ENCODE peak calls at places on chromosome 19, in eight cellular contexts. One of them, this sample, is unnamed.

GRCh38 chr19:52963229-52963760 is 614 bp upstream of the ZNF816 start:
- DNase-seq in NCI-H774: no peak
- DNase-seq in stimulated activated CD8-positive, alpha-beta memory T cell treated with anti-CD3 and anti-CD28 coated beads, Interleukin-4, amount 100 ng/mL, for 1 hour: no peak
- DNase-seq in kidney epithelial cell: no peak
- DNase-seq in NCI-H1092: no peak
- DNase-seq in central memory CD8-positive, alpha-beta T cell: no peak
- DNase-seq in activated T-cell treated with anti-CD3 and anti-CD28 coated beads for 1 hour: no peak
- DNase-seq in A549: no peak
- DNase-seq in this sample: no peak

GRCh38 chr19:47540748-47541147 is 25.9 kb upstream of the NAPA start:
- DNase-seq in A549: peak
- DNase-seq in NCI-H774: no peak
- DNase-seq in activated T-cell treated with anti-CD3 and anti-CD28 coated beads for 1 hour: no peak
- DNase-seq in stimulated activated CD8-positive, alpha-beta memory T cell treated with anti-CD3 and anti-CD28 coated beads, Interleukin-4, amount 100 ng/mL, for 1 hour: no peak
- DNase-seq in central memory CD8-positive, alpha-beta T cell: no peak
- DNase-seq in NCI-H1092: no peak
- DNase-seq in kidney epithelial cell: no peak
- DNase-seq in this sample: peak

GRCh38 chr19:19321143-19321577 is 531 bp downstream of the MAU2 start:
- DNase-seq in A549: peak
- DNase-seq in kidney epithelial cell: no peak
- DNase-seq in activated T-cell treated with anti-CD3 and anti-CD28 coated beads for 1 hour: no peak
- DNase-seq in central memory CD8-positive, alpha-beta T cell: no peak
- DNase-seq in stimulated activated CD8-positive, alpha-beta memory T cell treated with anti-CD3 and anti-CD28 coated beads, Interleukin-4, amount 100 ng/mL, for 1 hour: no peak
- DNase-seq in NCI-H1092: no peak
- DNase-seq in NCI-H774: no peak
- DNase-seq in this sample: no peak

GRCh38 chr19:14476663-14477401 is 1.7 kb upstream of the PTGER1 start:
- DNase-seq in NCI-H1092: no peak
- DNase-seq in A549: peak
- DNase-seq in stimulated activated CD8-positive, alpha-beta memory T cell treated with anti-CD3 and anti-CD28 coated beads, Interleukin-4, amount 100 ng/mL, for 1 hour: peak
- DNase-seq in activated T-cell treated with anti-CD3 and anti-CD28 coated beads for 1 hour: no peak
- DNase-seq in kidney epithelial cell: peak
- DNase-seq in central memory CD8-positive, alpha-beta T cell: peak
- DNase-seq in NCI-H774: no peak
- DNase-seq in this sample: peak

GRCh38 chr19:15253513-15253912 is 21.3 kb upstream of the EPHX3 start:
- DNase-seq in NCI-H1092: no peak
- DNase-seq in A549: no peak
- DNase-seq in stimulated activated CD8-positive, alpha-beta memory T cell treated with anti-CD3 and anti-CD28 coated beads, Interleukin-4, amount 100 ng/mL, for 1 hour: no peak
- DNase-seq in NCI-H774: no peak
- DNase-seq in activated T-cell treated with anti-CD3 and anti-CD28 coated beads for 1 hour: no peak
- DNase-seq in kidney epithelial cell: no peak
- DNase-seq in central memory CD8-positive, alpha-beta T cell: no peak
- DNase-seq in this sample: no peak

GRCh38 chr19:39177110-39177699 is 19.6 kb upstream of the NCCRP1 start:
- DNase-seq in central memory CD8-positive, alpha-beta T cell: no peak
- DNase-seq in activated T-cell treated with anti-CD3 and anti-CD28 coated beads for 1 hour: no peak
- DNase-seq in A549: no peak
- DNase-seq in NCI-H1092: no peak
- DNase-seq in NCI-H774: no peak
- DNase-seq in kidney epithelial cell: no peak
- DNase-seq in stimulated activated CD8-positive, alpha-beta memory T cell treated with anti-CD3 and anti-CD28 coated beads, Interleukin-4, amount 100 ng/mL, for 1 hour: no peak
- DNase-seq in this sample: no peak

GRCh38 chr19:55836340-55836739 is at the start of gene NLRP4:
- DNase-seq in NCI-H1092: no peak
- DNase-seq in kidney epithelial cell: no peak
- DNase-seq in activated T-cell treated with anti-CD3 and anti-CD28 coated beads for 1 hour: no peak
- DNase-seq in central memory CD8-positive, alpha-beta T cell: no peak
- DNase-seq in stimulated activated CD8-positive, alpha-beta memory T cell treated with anti-CD3 and anti-CD28 coated beads, Interleukin-4, amount 100 ng/mL, for 1 hour: no peak
- DNase-seq in A549: no peak
- DNase-seq in NCI-H774: peak
- DNase-seq in this sample: no peak

GRCh38 chr19:15971217-15971616 is 22.4 kb downstream of the OR10H4 start:
- DNase-seq in A549: no peak
- DNase-seq in kidney epithelial cell: no peak
- DNase-seq in activated T-cell treated with anti-CD3 and anti-CD28 coated beads for 1 hour: no peak
- DNase-seq in central memory CD8-positive, alpha-beta T cell: no peak
- DNase-seq in NCI-H1092: no peak
- DNase-seq in stimulated activated CD8-positive, alpha-beta memory T cell treated with anti-CD3 and anti-CD28 coated beads, Interleukin-4, amount 100 ng/mL, for 1 hour: no peak
- DNase-seq in NCI-H774: no peak
- DNase-seq in this sample: no peak

GRCh38 chr19:2732883-2733282 is 6.9 kb downstream of the SLC39A3 start:
- DNase-seq in NCI-H1092: no peak
- DNase-seq in stimulated activated CD8-positive, alpha-beta memory T cell treated with anti-CD3 and anti-CD28 coated beads, Interleukin-4, amount 100 ng/mL, for 1 hour: no peak
- DNase-seq in activated T-cell treated with anti-CD3 and anti-CD28 coated beads for 1 hour: no peak
- DNase-seq in central memory CD8-positive, alpha-beta T cell: no peak
- DNase-seq in A549: no peak
- DNase-seq in kidney epithelial cell: no peak
- DNase-seq in NCI-H774: no peak
- DNase-seq in this sample: no peak

GRCh38 chr19:42596391-42597071 is 1.8 kb upstream of the CEACAM8 start:
- DNase-seq in A549: peak
- DNase-seq in central memory CD8-positive, alpha-beta T cell: no peak
- DNase-seq in activated T-cell treated with anti-CD3 and anti-CD28 coated beads for 1 hour: peak
- DNase-seq in NCI-H774: no peak
- DNase-seq in kidney epithelial cell: no peak
- DNase-seq in NCI-H1092: no peak
- DNase-seq in stimulated activated CD8-positive, alpha-beta memory T cell treated with anti-CD3 and anti-CD28 coated beads, Interleukin-4, amount 100 ng/mL, for 1 hour: peak
- DNase-seq in this sample: no peak

GRCh38 chr19:15673176-15673654 is 328 bp downstream of the CYP4F12 start:
- DNase-seq in NCI-H774: no peak
- DNase-seq in A549: no peak
- DNase-seq in stimulated activated CD8-positive, alpha-beta memory T cell treated with anti-CD3 and anti-CD28 coated beads, Interleukin-4, amount 100 ng/mL, for 1 hour: no peak
- DNase-seq in central memory CD8-positive, alpha-beta T cell: no peak
- DNase-seq in activated T-cell treated with anti-CD3 and anti-CD28 coated beads for 1 hour: no peak
- DNase-seq in kidney epithelial cell: no peak
- DNase-seq in NCI-H1092: no peak
- DNase-seq in this sample: no peak

This sample was measured in LHCN-M2.